ENCODE peak calls at places on chromosomes 16 and 17, in ten cellular contexts. L is heart right ventricle; H is naive thymus-derived CD4-positive, alpha-beta T cell; N is lung; E is CD4-positive, alpha-beta memory T cell; K is transverse colon; A is upper lobe of right lung; C is H7; F is fibroblast of mammary gland; D is uterus. S is an unnamed sample.

GRCh38 chr17:61399131-61400057 is at the start of gene TBX2:
- DNase-seq in L (peak; percentile 84), H (no peak), N (peak; percentile 74), E (no peak), K (peak; percentile 55), A (peak; percentile 82), C (peak; percentile 96), F (peak; percentile 95), D (peak; percentile 87), S (peak; percentile 92)

GRCh38 chr17:65677932-65678331 is 116.5 kb upstream of the AXIN2 start:
- DNase-seq in L (no peak), H (no peak), N (no peak), E (no peak), K (no peak), A (no peak), C (no peak), F (peak; percentile 25), D (no peak), S (no peak)

GRCh38 chr17:56785396-56785795 is 48.3 kb downstream of the C17orf67 start:
- DNase-seq in L (no peak), H (no peak), N (no peak), E (no peak), K (no peak), A (no peak), C (no peak), F (peak; percentile 51), D (no peak), S (no peak)

GRCh38 chr16:10935491-10935890 is 6.8 kb downstream of the DEXI start:
- DNase-seq in L (no peak), H (no peak), N (no peak), E (no peak), K (no peak), A (no peak), C (no peak), F (no peak), D (no peak), S (no peak)

GRCh38 chr16:13436641-13437423 is 483.1 kb upstream of the ERCC4 start:
- DNase-seq in L (no peak), H (no peak), N (no peak), E (no peak), K (no peak), A (no peak), C (no peak), F (peak; percentile 69), D (no peak), S (no peak)

GRCh38 chr16:58741166-58741565 is 7.0 kb upstream of the GOT2 start:
- DNase-seq in L (no peak), H (no peak), N (no peak), E (no peak), K (no peak), A (no peak), C (no peak), F (no peak), D (no peak), S (no peak)

GRCh38 chr17:75124041-75124818 is 7.3 kb downstream of the NT5C start:
- DNase-seq in L (peak; percentile 50), H (no peak), N (peak; percentile 77), E (peak; percentile 35), K (peak; percentile 95), A (peak; percentile 74), C (no peak), F (peak; percentile 52), D (no peak), S (no peak)

GRCh38 chr17:80761421-80761871 is 216.8 kb downstream of the RPTOR start:
- DNase-seq in L (no peak), H (no peak), N (no peak), E (peak; percentile 53), K (no peak), A (no peak), C (no peak), F (peak; percentile 80), D (no peak), S (no peak)

GRCh38 chr17:78257810-78258322 is 26.4 kb downstream of the TMEM235 start:
- DNase-seq in L (no peak), H (peak; percentile 25), N (no peak), E (peak; percentile 56), K (no peak), A (peak; percentile 71), C (peak; percentile 68), F (no peak), D (no peak), S (no peak)

GRCh38 chr17:14340968-14341412 is 40.1 kb downstream of the HS3ST3B1 start:
- DNase-seq in L (no peak), H (no peak), N (no peak), E (no peak), K (no peak), A (no peak), C (peak; percentile 35), F (no peak), D (no peak), S (no peak)

GRCh38 chr16:81900456-81900855 is 110.8 kb downstream of the SDR42E1 start:
- DNase-seq in L (no peak), H (no peak), N (no peak), E (no peak), K (no peak), A (no peak), C (no peak), F (no peak), D (no peak), S (no peak)

GRCh38 chr16:86095906-86096485 is 197.0 kb downstream of the IRF8 start:
- DNase-seq in L (no peak), H (no peak), N (no peak), E (no peak), K (no peak), A (peak; percentile 40), C (no peak), F (no peak), D (no peak), S (no peak)

GRCh38 chr17:37358098-37358829 is 17.5 kb upstream of the C17orf78 start:
- DNase-seq in L (peak; percentile 23), H (peak; percentile 7), N (peak; percentile 56), E (peak; percentile 21), K (peak; percentile 57), A (peak; percentile 78), C (peak; percentile 88), F (peak; percentile 42), D (peak; percentile 47), S (peak; percentile 79)

GRCh38 chr17:39722965-39723848 is 7.1 kb downstream of the MIEN1 start:
- DNase-seq in L (no peak), H (no peak), N (no peak), E (no peak), K (peak; percentile 57), A (no peak), C (peak; percentile 93), F (no peak), D (no peak), S (no peak)

GRCh38 chr16:57530104-57530522 is 6.3 kb downstream of the CCDC102A start:
- DNase-seq in L (no peak), H (peak; percentile 56), N (no peak), E (peak; percentile 69), K (peak; percentile 63), A (peak; percentile 65), C (peak; percentile 69), F (peak; percentile 48), D (peak; percentile 61), S (no peak)

GRCh38 chr16:12917653-12918052 is 16.3 kb downstream of the SHISA9 start:
- DNase-seq in L (no peak), H (no peak), N (no peak), E (no peak), K (no peak), A (no peak), C (no peak), F (peak; percentile 21), D (no peak), S (no peak)

GRCh38 chr17:70563301-70563820 is 394.0 kb downstream of the KCNJ2 start:
- DNase-seq in L (no peak), H (no peak), N (no peak), E (no peak), K (peak; percentile 10), A (no peak), C (no peak), F (peak; percentile 22), D (no peak), S (no peak)

GRCh38 chr17:45022288-45022648 is 29.2 kb downstream of the DCAKD start:
- DNase-seq in L (no peak), H (no peak), N (no peak), E (no peak), K (no peak), A (no peak), C (peak; percentile 67), F (no peak), D (no peak), S (no peak)
- H3K4me3 ChIP-seq in L (no peak overlapping the region), H (no peak overlapping the region), N (no peak overlapping the region), E (no peak overlapping the region), K (peak overlapping the region; percentile 35), A (no peak overlapping the region), C (no peak overlapping the region), F (no peak overlapping the region), D (no peak overlapping the region), S (no peak overlapping the region)

GRCh38 chr17:48754500-48755261 is 26.1 kb upstream of the HOXB13 start:
- DNase-seq in L (no peak), H (no peak), N (no peak), E (no peak), K (no peak), A (no peak), C (peak; percentile 84), F (no peak), D (no peak), S (no peak)
- H3K4me3 ChIP-seq in L (no peak overlapping the region), H (no peak overlapping the region), N (no peak overlapping the region), E (no peak overlapping the region), K (no peak overlapping the region), A (no peak overlapping the region), C (peak overlapping the region; percentile 21), F (no peak overlapping the region), D (no peak overlapping the region), S (peak overlapping the region; percentile 15)

DNA sequence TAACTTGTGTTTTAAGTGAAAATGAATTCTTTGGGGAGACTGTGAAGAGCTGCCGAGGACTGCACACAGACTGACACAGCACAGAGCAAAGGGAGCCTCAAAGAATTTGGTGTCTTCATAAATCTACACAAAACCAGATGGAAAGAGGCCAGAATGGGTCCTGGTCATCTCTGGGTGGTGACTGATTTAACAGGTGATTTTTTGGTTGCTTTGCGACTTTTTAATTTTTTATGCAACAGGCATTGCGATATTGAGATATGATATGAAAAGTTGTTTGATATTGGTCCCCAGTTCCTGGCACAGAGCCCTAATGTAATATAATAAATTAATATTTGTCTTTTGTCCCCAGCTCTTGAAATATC is 12.6 kb upstream of the EIF1 start:
- DNase-seq in L (no peak), H (no peak), N (no peak), E (no peak), K (no peak), A (no peak), C (no peak), F (no peak), D (no peak), S (no peak)
- H3K4me3 ChIP-seq in L (no peak overlapping the region), H (no peak overlapping the region), N (no peak overlapping the region), E (no peak overlapping the region), K (no peak overlapping the region), A (no peak overlapping the region), C (no peak overlapping the region), F (no peak overlapping the region), D (no peak overlapping the region), S (no peak overlapping the region)

DNA sequence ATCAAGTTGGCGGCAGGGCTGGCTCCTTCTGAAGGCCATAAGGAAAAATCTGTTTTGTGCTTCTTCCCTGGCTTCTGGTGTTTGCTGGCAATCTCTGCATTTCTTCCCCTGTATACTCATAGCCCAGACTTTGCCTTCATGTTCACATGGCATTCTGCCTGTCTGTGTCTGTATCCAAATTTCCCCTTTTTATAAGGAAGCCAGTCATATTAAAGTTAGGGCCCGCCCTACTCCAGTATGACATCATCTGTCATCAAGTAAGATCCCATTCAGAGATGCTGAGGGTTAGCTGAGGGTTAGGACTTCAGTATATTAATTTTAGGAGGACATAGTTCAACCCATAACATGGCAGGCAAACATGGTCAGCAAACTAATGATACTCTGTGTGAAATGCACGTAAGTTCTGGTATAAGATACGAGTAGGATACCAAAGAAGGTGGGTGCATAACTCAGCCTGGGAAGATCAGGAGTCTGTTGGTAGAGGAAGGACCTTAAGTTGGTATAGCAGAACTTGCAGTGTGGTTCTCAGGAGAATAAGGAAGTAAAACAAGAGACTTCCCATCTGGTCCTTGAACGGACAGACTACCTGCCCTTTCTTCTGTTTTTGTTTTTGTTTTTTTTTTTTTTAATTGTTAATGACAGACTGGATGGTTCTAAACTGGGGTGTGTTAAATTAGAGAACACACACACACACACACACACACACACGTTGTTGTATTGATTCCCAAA is 13.9 kb downstream of the MAP2K6 start:
- DNase-seq in L (no peak), H (no peak), N (no peak), E (no peak), K (no peak), A (no peak), C (no peak), F (no peak), D (no peak), S (no peak)
- H3K4me3 ChIP-seq in L (no peak overlapping the region), H (no peak overlapping the region), N (no peak overlapping the region), E (no peak overlapping the region), K (no peak overlapping the region), A (no peak overlapping the region), C (no peak overlapping the region), F (no peak overlapping the region), D (no peak overlapping the region), S (no peak overlapping the region)